ENCODE peak calls at places on chromosomes 13 and 19, in five cellular contexts. G, D, E, S and I are unnamed samples.

GRCh38 chr19:45553464-45553863 is 31.1 kb downstream of the OPA3 start:
- DNase-seq in G (no peak), D (no peak), E (no peak), S (no peak), I (no peak)

GRCh38 chr13:76019421-76020044 is 383.4 kb downstream of the LMO7 start:
- DNase-seq in G (peak), D (no peak), E (no peak), S (no peak), I (no peak)

GRCh38 chr13:46202188-46202795 is 9.4 kb upstream of the LRRC63 start:
- DNase-seq in G (no peak), D (no peak), E (no peak), S (no peak), I (no peak)

GRCh38 chr13:41315466-41316047 is 4.5 kb downstream of the NAA16 start:
- DNase-seq in G (no peak), D (no peak), E (no peak), S (no peak), I (no peak)

GRCh38 chr13:96934889-96935490 is 59.3 kb downstream of the OXGR1 start:
- DNase-seq in G (no peak), D (no peak), E (no peak), S (no peak), I (no peak)

GRCh38 chr13:38657191-38657590 is 29.7 kb upstream of the FREM2 start:
- DNase-seq in G (no peak), D (no peak), E (no peak), S (no peak), I (no peak)

GRCh38 chr19:35549174-35549788 is 3.9 kb downstream of the TMEM147 start:
- DNase-seq in G (no peak), D (no peak), E (peak), S (no peak), I (peak)

GRCh38 chr13:73040479-73040878 is 18.3 kb upstream of the KLF5 start:
- DNase-seq in G (no peak), D (no peak), E (no peak), S (no peak), I (no peak)

GRCh38 chr19:3760871-3761361 is 576 bp downstream of the APBA3 start:
- DNase-seq in G (no peak), D (no peak), E (no peak), S (no peak), I (no peak)

GRCh38 chr13:101523732-101524131 is 71.3 kb downstream of the ITGBL1 start:
- DNase-seq in G (no peak), D (no peak), E (no peak), S (no peak), I (no peak)

GRCh38 chr13:109148243-109148642 is 518.8 kb downstream of the MYO16 start:
- DNase-seq in G (no peak), D (no peak), E (peak), S (no peak), I (no peak)

GRCh38 chr13:71525004-71525403 is 342.0 kb downstream of the DACH1 start:
- DNase-seq in G (no peak), D (no peak), E (no peak), S (no peak), I (no peak)

GRCh38 chr13:112741185-112741755 is 51.4 kb downstream of the ATP11A start:
- DNase-seq in G (no peak), D (no peak), E (no peak), S (no peak), I (no peak)

GRCh38 chr13:35527451-35527850 is 51.0 kb upstream of the MAB21L1 start:
- DNase-seq in G (peak), D (no peak), E (no peak), S (no peak), I (no peak)

GRCh38 chr13:42720116-42720857 is 61.1 kb upstream of the FAM216B start:
- DNase-seq in G (no peak), D (no peak), E (peak), S (no peak), I (no peak)

GRCh38 chr13:105342421-105342820 is 1193.0 kb downstream of the EFNB2 start:
- DNase-seq in G (no peak), D (no peak), E (no peak), S (no peak), I (no peak)

DNA sequence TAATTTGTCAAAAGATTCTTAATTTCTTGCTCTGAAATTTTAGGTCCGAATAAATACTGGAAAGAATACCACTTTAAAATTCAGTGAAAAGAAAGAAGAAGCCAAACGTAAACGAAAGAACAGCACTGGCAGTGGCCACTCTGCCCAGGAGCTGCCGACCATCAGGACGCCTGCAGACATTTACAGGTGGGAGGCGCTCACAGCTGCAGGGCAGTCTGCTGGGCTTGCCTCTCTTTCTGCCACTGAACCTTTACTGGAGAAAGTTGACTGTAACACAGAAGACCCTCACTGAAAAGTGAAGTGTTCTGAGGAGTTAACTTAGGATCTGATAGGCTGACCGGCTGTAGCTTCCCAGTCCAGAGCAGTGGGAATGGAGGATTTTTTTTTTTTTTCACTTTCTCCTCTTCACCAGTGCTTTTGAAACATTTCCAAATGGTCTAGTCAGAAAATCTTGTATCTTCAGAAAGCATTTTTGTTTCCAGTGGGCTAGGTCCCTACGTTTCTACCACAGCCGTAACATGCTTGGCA is 69.1 kb downstream of the URI1 start:
- DNase-seq in G (no peak), D (no peak), E (no peak), S (no peak), I (no peak)
- TF ChIP-seq CTCF in G (no peak), D (no peak), E (no peak), S (no peak), I (no peak)

DNA sequence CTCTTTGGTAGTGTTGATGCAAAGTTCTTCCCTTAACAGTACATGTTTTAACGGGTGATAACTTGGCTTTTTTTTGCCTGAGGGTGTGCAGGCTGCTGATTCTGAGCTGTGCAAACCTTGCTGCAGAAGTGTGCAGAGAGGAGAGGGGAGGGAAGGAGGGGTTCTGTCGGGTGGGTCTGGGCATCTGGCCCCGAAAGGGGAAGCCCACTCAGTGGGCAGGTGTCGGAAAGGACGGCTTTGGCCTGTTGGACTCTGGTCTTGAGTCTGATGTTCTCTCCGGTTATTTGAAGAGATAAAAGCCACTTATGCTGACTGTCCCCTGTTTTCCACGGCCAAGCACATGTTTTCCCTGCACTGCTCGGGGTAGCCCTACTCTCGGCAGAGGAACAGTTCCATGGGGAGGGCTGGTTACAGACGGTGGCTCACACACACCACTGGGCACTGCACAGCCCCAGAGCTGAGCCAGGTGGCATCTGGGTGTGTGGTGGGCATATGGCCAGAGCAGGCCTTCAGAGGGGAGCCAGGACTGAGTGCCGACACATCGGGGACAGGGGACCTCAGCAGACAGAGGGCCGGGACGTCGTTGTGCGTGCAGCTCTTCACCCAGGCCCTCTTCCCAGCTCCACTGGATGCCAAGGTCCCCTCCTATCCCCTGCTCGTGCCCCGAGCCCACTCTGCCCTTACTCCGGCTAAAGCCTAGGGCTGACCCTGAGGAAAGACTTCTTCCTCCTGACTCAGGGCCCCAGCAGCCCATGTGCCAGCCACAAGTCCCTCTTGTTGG is 93.2 kb downstream of the TEX29 start:
- DNase-seq in G (no peak), D (no peak), E (no peak), S (no peak), I (no peak)
- TF ChIP-seq CTCF in G (no peak), D (no peak), E (no peak), S (no peak), I (no peak)

GRCh38 chr13:93227280-93227905 is 786 bp downstream of the GPC6 start:
- DNase-seq in G (no peak), D (no peak), E (no peak), S (no peak), I (peak)
- TF ChIP-seq CTCF in G (no peak), D (no peak), E (no peak), S (no peak), I (no peak)

GRCh38 chr19:31459430-31459829 is 110.2 kb upstream of the TSHZ3 start:
- DNase-seq in G (no peak), D (no peak), E (no peak), S (no peak), I (no peak)

GRCh38 chr19:31461814-31462539 is 112.7 kb upstream of the TSHZ3 start:
- DNase-seq in G (no peak), D (no peak), E (no peak), S (no peak), I (no peak)
- TF ChIP-seq CTCF in G (no peak), D (no peak), E (no peak), S (no peak), I (no peak)

DNA sequence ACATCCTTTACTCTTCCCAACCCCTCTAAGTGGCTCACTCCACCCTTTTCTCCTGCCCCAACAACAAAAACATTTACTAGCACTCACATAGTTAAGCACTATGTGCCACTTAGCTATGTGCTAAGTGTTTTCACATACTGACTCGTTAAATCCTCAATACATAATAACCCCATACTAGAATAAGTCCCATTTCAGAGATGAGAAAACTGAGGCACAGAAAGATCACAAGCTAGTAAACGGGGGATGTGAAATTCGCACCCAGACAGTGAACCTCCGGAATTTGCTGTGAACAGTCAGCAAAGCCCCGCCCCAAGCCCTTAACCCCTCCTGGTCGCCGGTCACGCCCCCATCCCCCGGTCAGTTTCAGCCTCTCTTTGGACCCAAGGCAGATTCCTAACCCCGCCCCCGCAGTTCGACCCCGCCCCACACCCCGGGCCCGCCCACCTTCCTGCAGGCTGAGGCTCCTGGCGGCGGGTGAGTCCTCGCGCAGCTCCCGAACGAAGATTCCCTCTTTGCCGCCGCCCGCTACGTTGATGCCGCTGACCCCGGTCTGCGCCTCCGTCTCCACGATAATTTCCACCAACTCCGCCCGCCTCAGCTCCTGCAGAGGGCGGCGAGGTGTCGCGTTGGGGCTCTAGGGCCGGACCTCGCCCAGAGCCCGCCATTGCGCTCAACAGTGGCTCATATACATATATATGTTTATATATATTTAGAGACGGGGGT is 9.8 kb downstream of the PRX start:
- DNase-seq in G (peak), D (peak), E (peak), S (peak), I (peak)
- TF ChIP-seq CTCF in G (peak), D (no peak), E (no peak), S (no peak), I (no peak)

DNA sequence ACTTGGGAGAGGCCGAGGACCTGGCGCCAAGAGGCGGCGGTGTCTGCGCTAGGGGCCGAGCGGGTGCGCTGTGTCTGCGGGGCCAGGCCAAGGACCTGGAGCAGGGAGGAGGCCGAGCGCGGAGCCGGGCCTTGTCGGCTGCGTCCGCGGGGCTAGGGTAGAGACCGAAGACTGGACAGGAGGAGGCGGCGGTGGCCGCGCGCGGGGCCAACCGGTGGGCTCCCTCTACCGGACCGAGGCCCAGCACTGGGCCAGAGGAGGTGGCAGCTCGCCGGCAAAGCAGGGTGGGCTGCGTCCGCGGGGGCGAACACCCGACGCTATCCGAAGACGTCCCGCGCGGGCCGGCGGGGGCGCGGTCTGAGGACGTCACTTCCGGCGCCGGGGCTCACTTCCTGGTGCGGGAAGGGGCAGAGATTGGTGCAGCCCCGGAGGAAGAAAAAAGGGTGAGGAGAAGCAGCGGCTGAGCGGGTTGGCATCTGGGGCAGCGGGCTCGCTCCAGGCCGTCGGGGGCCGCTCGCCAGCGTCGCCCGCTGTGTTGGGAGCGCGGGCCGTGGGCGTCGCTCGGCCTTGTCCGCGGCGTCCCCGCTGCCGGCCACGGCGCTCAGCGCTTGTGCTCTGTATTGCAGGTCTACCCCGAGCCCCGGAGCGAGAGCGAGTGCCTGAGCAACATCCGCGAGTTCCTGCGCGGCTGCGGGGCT is 38.3 kb downstream of the ARHGEF7 start:
- DNase-seq in G (peak), D (peak), E (peak), S (peak), I (peak)
- TF ChIP-seq CTCF in G (peak), D (no peak), E (peak), S (no peak), I (no peak)

GRCh38 chr19:13761423-13761822 is 2.9 kb upstream of the MRI1 start:
- DNase-seq in G (no peak), D (no peak), E (no peak), S (no peak), I (no peak)
- TF ChIP-seq CTCF in G (no peak), D (no peak), E (no peak), S (no peak), I (no peak)

GRCh38 chr19:7478843-7479227 is 10.0 kb downstream of the PEX11G start:
- DNase-seq in G (no peak), D (no peak), E (no peak), S (no peak), I (no peak)

GRCh38 chr19:7480975-7481265 is 7.9 kb downstream of the PEX11G start:
- DNase-seq in G (no peak), D (no peak), E (no peak), S (no peak), I (no peak)

GRCh38 chr19:7482584-7483439 is 6.0 kb downstream of the PEX11G start:
- DNase-seq in G (no peak), D (no peak), E (peak), S (no peak), I (no peak)

GRCh38 chr19:7478173-7478842 is 10.5 kb downstream of the PEX11G start:
- DNase-seq in G (no peak), D (no peak), E (no peak), S (no peak), I (no peak)

GRCh38 chr19:7480222-7480974 is 8.4 kb downstream of the PEX11G start:
- DNase-seq in G (no peak), D (no peak), E (no peak), S (no peak), I (no peak)
- TF ChIP-seq CTCF in G (no peak), D (no peak), E (no peak), S (no peak), I (no peak)

DNA sequence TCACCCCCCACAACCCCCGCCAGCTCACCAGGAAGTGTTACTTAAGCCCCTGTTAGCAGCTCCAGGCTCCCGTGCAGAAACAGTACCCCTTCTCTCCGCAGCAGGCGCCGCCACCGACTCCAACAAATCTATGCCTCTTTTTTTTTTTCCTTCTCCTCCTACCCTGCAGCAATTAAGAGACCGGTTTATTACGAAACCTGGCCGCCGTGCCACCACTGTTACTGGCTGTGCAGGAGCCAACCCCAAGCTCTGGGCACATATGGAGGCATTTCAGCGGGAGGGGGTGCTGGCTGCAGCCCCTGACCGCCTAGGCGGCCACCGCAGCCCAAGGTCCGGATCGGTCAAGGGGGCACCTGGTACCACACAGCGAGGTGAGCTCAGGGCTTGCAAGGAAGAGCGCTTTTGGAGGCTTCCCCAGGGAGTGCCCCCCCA is 2.4 kb downstream of the GADD45B start:
- DNase-seq in G (peak), D (peak), E (no peak), S (no peak), I (no peak)
- TF ChIP-seq CTCF in G (peak), D (peak), E (peak), S (peak), I (no peak)

DNA sequence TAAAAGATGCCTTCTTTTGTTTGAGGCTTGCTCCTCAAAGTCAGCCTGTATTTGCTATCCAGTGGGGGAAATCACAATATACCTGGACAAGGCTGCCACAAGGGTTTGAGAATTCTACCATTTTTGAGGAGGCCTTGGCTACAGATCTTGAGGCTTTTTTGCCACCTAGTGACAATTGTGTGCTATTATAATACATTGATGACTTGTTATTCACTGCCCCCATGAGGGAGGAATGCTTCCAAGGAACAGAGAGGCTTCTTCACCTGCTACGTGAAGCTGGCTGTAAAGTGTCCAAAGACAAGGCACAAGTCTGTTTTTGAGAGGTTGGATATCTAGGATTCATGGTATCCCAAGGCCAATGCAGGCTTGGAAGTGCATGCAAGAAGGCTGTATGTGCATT is 72.5 kb downstream of the ZNF708 start:
- DNase-seq in G (no peak), D (no peak), E (peak), S (no peak), I (no peak)
- TF ChIP-seq CTCF in G (no peak), D (no peak), E (no peak), S (no peak), I (peak)